ENCODE peak calls at places on chromosome 9, in seven cellular contexts. B, U, N, J, H, V and T are unnamed samples.

GRCh38 chr9:69204378-69204777 is 30.3 kb downstream of the TJP2 start:
- DNase-seq in B (no peak), U (no peak), N (no peak), J (no peak), H (no peak), V (no peak), T (no peak)

GRCh38 chr9:5671711-5672353 is 42.9 kb downstream of the RIC1 start:
- DNase-seq in B (no peak), U (no peak), N (peak; percentile 35), J (no peak), H (no peak), V (peak; percentile 7), T (no peak)

GRCh38 chr9:89661956-89662717 is 57.3 kb downstream of the GADD45G start:
- DNase-seq in B (peak; percentile 80), U (peak; percentile 27), N (peak; percentile 100), J (no peak), H (peak; percentile 98), V (peak; percentile 91), T (no peak)

GRCh38 chr9:109910616-109911568 is 130.9 kb downstream of the PALM2AKAP2 start:
- DNase-seq in B (no peak), U (peak; percentile 46), N (no peak), J (no peak), H (no peak), V (no peak), T (no peak)

GRCh38 chr9:93304574-93305496 is 120.9 kb downstream of the WNK2 start:
- DNase-seq in B (peak; percentile 66), U (no peak), N (peak; percentile 41), J (no peak), H (peak; percentile 56), V (peak; percentile 81), T (no peak)

GRCh38 chr9:89481161-89481915 is 16.6 kb downstream of the SEMA4D start:
- DNase-seq in B (no peak), U (no peak), N (no peak), J (no peak), H (no peak), V (no peak), T (no peak)

GRCh38 chr9:112050544-112051475 is 124.3 kb downstream of the SUSD1 start:
- DNase-seq in B (no peak), U (peak; percentile 100), N (no peak), J (no peak), H (peak; percentile 45), V (peak; percentile 31), T (no peak)

GRCh38 chr9:6525326-6526040 is 112.5 kb downstream of the UHRF2 start:
- DNase-seq in B (no peak), U (no peak), N (no peak), J (no peak), H (no peak), V (no peak), T (no peak)

GRCh38 chr9:37944671-37945481 is 40.9 kb upstream of the SLC25A51 start:
- DNase-seq in B (no peak), U (peak; percentile 42), N (no peak), J (no peak), H (no peak), V (peak; percentile 63), T (no peak)

GRCh38 chr9:111529787-111530186 is 4.8 kb downstream of the ZNF483 start:
- DNase-seq in B (no peak), U (no peak), N (no peak), J (no peak), H (no peak), V (peak; percentile 59), T (no peak)

GRCh38 chr9:24391095-24391494 is 154.6 kb downstream of the IZUMO3 start:
- DNase-seq in B (no peak), U (no peak), N (no peak), J (no peak), H (no peak), V (no peak), T (no peak)

GRCh38 chr9:38359297-38359653 is 33.2 kb upstream of the ALDH1B1 start:
- DNase-seq in B (no peak), U (peak; percentile 43), N (no peak), J (no peak), H (no peak), V (no peak), T (no peak)

GRCh38 chr9:133428579-133429215 is 6.5 kb downstream of the ADAMTS13 start:
- DNase-seq in B (no peak), U (no peak), N (peak; percentile 35), J (no peak), H (no peak), V (peak; percentile 87), T (no peak)

GRCh38 chr9:16367605-16368424 is 502.7 kb downstream of the BNC2 start:
- DNase-seq in B (no peak), U (peak; percentile 10), N (peak; percentile 8), J (no peak), H (no peak), V (no peak), T (no peak)

GRCh38 chr9:29778281-29778849 is 2205.1 kb upstream of the C9orf72 start:
- DNase-seq in B (no peak), U (no peak), N (no peak), J (no peak), H (no peak), V (no peak), T (no peak)

GRCh38 chr9:124209279-124209678 is 48.5 kb upstream of the NEK6 start:
- DNase-seq in B (no peak), U (no peak), N (no peak), J (no peak), H (no peak), V (peak; percentile 72), T (no peak)

GRCh38 chr9:134453776-134454175 is 127.5 kb downstream of the RXRA start:
- DNase-seq in B (no peak), U (no peak), N (no peak), J (no peak), H (no peak), V (no peak), T (no peak)

GRCh38 chr9:79357185-79357584 is 214.6 kb upstream of the TLE4 start:
- DNase-seq in B (no peak), U (no peak), N (no peak), J (no peak), H (no peak), V (no peak), T (no peak)

GRCh38 chr9:93305497-93306020 is 121.6 kb downstream of the WNK2 start:
- DNase-seq in B (no peak), U (no peak), N (no peak), J (no peak), H (no peak), V (no peak), T (no peak)

GRCh38 chr9:33331411-33331891 is 41.1 kb downstream of the NFX1 start:
- DNase-seq in B (no peak), U (no peak), N (no peak), J (no peak), H (no peak), V (no peak), T (no peak)

GRCh38 chr9:27715651-27716050 is 142.4 kb upstream of the C9orf72 start:
- DNase-seq in B (no peak), U (no peak), N (no peak), J (no peak), H (no peak), V (no peak), T (no peak)

GRCh38 chr9:72526901-72527800 is 5.7 kb downstream of the TMC1 start:
- DNase-seq in B (peak; percentile 37), U (peak; percentile 98), N (peak; percentile 54), J (peak; percentile 52), H (peak; percentile 76), V (peak; percentile 74), T (no peak)

GRCh38 chr9:69056416-69056815 is 20.9 kb downstream of the FXN start:
- DNase-seq in B (no peak), U (peak; percentile 45), N (no peak), J (no peak), H (no peak), V (no peak), T (no peak)

GRCh38 chr9:128972956-128973355 is 25.5 kb downstream of the NUP188 start:
- DNase-seq in B (no peak), U (peak; percentile 45), N (no peak), J (no peak), H (no peak), V (no peak), T (no peak)

GRCh38 chr9:108476574-108476973 is 379.2 kb downstream of the ACTL7B start:
- DNase-seq in B (no peak), U (no peak), N (no peak), J (no peak), H (no peak), V (no peak), T (no peak)

GRCh38 chr9:112905084-112905483 is 14.4 kb upstream of the SLC46A2 start:
- DNase-seq in B (no peak), U (no peak), N (no peak), J (no peak), H (no peak), V (no peak), T (no peak)

GRCh38 chr9:80806675-80807074 is 882.7 kb downstream of the TLE1 start:
- DNase-seq in B (no peak), U (no peak), N (no peak), J (no peak), H (no peak), V (no peak), T (no peak)

GRCh38 chr9:78572266-78572665 is 275.3 kb downstream of the PSAT1 start:
- DNase-seq in B (no peak), U (no peak), N (no peak), J (no peak), H (no peak), V (no peak), T (no peak)